ENCODE peak calls at places on chromosomes 7 and 10, in eight cellular contexts. One of them, this sample, is unnamed.

GRCh38 chr10:124287071-124287685 is 131.5 kb downstream of the OAT start:
- DNase-seq in transverse colon: peak; percentile 6
- DNase-seq in spleen: peak; percentile 42
- DNase-seq in breast epithelium: peak; percentile 27
- DNase-seq in SK-N-SH: no peak
- DNase-seq in HCT116: no peak
- DNase-seq in sigmoid colon: peak; percentile 45
- DNase-seq in prostate gland: no peak
- DNase-seq in this sample: no peak

GRCh38 chr10:132834311-132834761 is 48.4 kb upstream of the NKX6-2 start:
- DNase-seq in sigmoid colon: peak; percentile 28
- DNase-seq in SK-N-SH: no peak
- DNase-seq in prostate gland: no peak
- DNase-seq in transverse colon: no peak
- DNase-seq in breast epithelium: no peak
- DNase-seq in HCT116: no peak
- DNase-seq in spleen: peak; percentile 69
- DNase-seq in this sample: peak; percentile 66

GRCh38 chr10:97703398-97704067 is 10.0 kb upstream of the MARVELD1 start:
- DNase-seq in spleen: peak; percentile 6
- DNase-seq in transverse colon: no peak
- DNase-seq in breast epithelium: no peak
- DNase-seq in sigmoid colon: no peak
- DNase-seq in HCT116: no peak
- DNase-seq in prostate gland: no peak
- DNase-seq in SK-N-SH: no peak
- DNase-seq in this sample: no peak

GRCh38 chr10:1538121-1538520 is 199.2 kb downstream of the ADARB2 start:
- DNase-seq in breast epithelium: no peak
- DNase-seq in sigmoid colon: peak; percentile 48
- DNase-seq in transverse colon: no peak
- DNase-seq in HCT116: no peak
- DNase-seq in SK-N-SH: no peak
- DNase-seq in spleen: peak; percentile 56
- DNase-seq in prostate gland: no peak
- DNase-seq in this sample: no peak

GRCh38 chr7:12111461-12112405 is 99.4 kb upstream of the TMEM106B start:
- DNase-seq in prostate gland: peak; percentile 8
- DNase-seq in HCT116: no peak
- DNase-seq in transverse colon: peak; percentile 28
- DNase-seq in sigmoid colon: peak; percentile 90
- DNase-seq in SK-N-SH: peak; percentile 83
- DNase-seq in spleen: peak; percentile 72
- DNase-seq in breast epithelium: no peak
- DNase-seq in this sample: peak; percentile 42

GRCh38 chr10:112332509-112333228 is 41.2 kb upstream of the ACSL5 start:
- DNase-seq in prostate gland: peak; percentile 22
- DNase-seq in HCT116: peak; percentile 94
- DNase-seq in SK-N-SH: no peak
- DNase-seq in sigmoid colon: no peak
- DNase-seq in spleen: no peak
- DNase-seq in breast epithelium: no peak
- DNase-seq in transverse colon: peak; percentile 35
- DNase-seq in this sample: no peak

GRCh38 chr7:29035044-29035740 is 77.1 kb upstream of the TRIL start:
- DNase-seq in breast epithelium: no peak
- DNase-seq in SK-N-SH: no peak
- DNase-seq in prostate gland: no peak
- DNase-seq in transverse colon: no peak
- DNase-seq in HCT116: peak; percentile 65
- DNase-seq in sigmoid colon: no peak
- DNase-seq in spleen: no peak
- DNase-seq in this sample: no peak

GRCh38 chr7:65004575-65004974 is 1.9 kb downstream of the ERV3-1 start:
- DNase-seq in SK-N-SH: no peak
- DNase-seq in breast epithelium: no peak
- DNase-seq in prostate gland: no peak
- DNase-seq in sigmoid colon: no peak
- DNase-seq in spleen: no peak
- DNase-seq in HCT116: no peak
- DNase-seq in transverse colon: no peak
- DNase-seq in this sample: no peak

GRCh38 chr7:18257711-18258110 is 230.1 kb upstream of the PRPS1L1 start:
- DNase-seq in SK-N-SH: no peak
- DNase-seq in HCT116: no peak
- DNase-seq in transverse colon: no peak
- DNase-seq in spleen: no peak
- DNase-seq in breast epithelium: no peak
- DNase-seq in sigmoid colon: no peak
- DNase-seq in prostate gland: no peak
- DNase-seq in this sample: no peak

GRCh38 chr7:98210513-98211220 is 572 bp upstream of the BHLHA15 start:
- DNase-seq in transverse colon: peak; percentile 24
- DNase-seq in spleen: peak; percentile 75
- DNase-seq in breast epithelium: no peak
- DNase-seq in SK-N-SH: peak; percentile 87
- DNase-seq in prostate gland: no peak
- DNase-seq in sigmoid colon: peak; percentile 49
- DNase-seq in HCT116: no peak
- DNase-seq in this sample: peak; percentile 46
- TF ChIP-seq POLR2AphosphoS5 in transverse colon: no peak
- TF ChIP-seq POLR2AphosphoS5 in spleen: no peak
- TF ChIP-seq POLR2AphosphoS5 in breast epithelium: no peak
- TF ChIP-seq POLR2AphosphoS5 in SK-N-SH: no peak
- TF ChIP-seq POLR2AphosphoS5 in prostate gland: no peak
- TF ChIP-seq POLR2AphosphoS5 in sigmoid colon: no peak
- TF ChIP-seq POLR2AphosphoS5 in HCT116: no peak
- TF ChIP-seq POLR2AphosphoS5 in this sample: no peak

GRCh38 chr7:72415586-72415985 is 3.4 kb upstream of the CALN1 start:
- DNase-seq in prostate gland: no peak
- DNase-seq in breast epithelium: no peak
- DNase-seq in HCT116: no peak
- DNase-seq in transverse colon: no peak
- DNase-seq in spleen: peak; percentile 31
- DNase-seq in SK-N-SH: no peak
- DNase-seq in sigmoid colon: no peak
- DNase-seq in this sample: no peak

GRCh38 chr7:72411419-72411818 is 719 bp downstream of the CALN1 start:
- DNase-seq in prostate gland: no peak
- DNase-seq in SK-N-SH: no peak
- DNase-seq in breast epithelium: no peak
- DNase-seq in transverse colon: no peak
- DNase-seq in spleen: no peak
- DNase-seq in sigmoid colon: no peak
- DNase-seq in HCT116: no peak
- DNase-seq in this sample: no peak

GRCh38 chr7:72413290-72413689 is 1.2 kb upstream of the CALN1 start:
- DNase-seq in SK-N-SH: no peak
- DNase-seq in breast epithelium: no peak
- DNase-seq in prostate gland: no peak
- DNase-seq in transverse colon: no peak
- DNase-seq in HCT116: no peak
- DNase-seq in spleen: no peak
- DNase-seq in sigmoid colon: no peak
- DNase-seq in this sample: no peak

GRCh38 chr7:72416846-72417245 is 4.7 kb upstream of the CALN1 start:
- DNase-seq in transverse colon: no peak
- DNase-seq in breast epithelium: no peak
- DNase-seq in HCT116: no peak
- DNase-seq in spleen: peak; percentile 41
- DNase-seq in prostate gland: no peak
- DNase-seq in sigmoid colon: no peak
- DNase-seq in SK-N-SH: no peak
- DNase-seq in this sample: no peak
- H3K9me3 ChIP-seq in transverse colon: no peaks in the 10 kb centered on the region
- H3K9me3 ChIP-seq in breast epithelium: peaks cover 42% of the 10 kb centered on the region
- H3K9me3 ChIP-seq in HCT116: no peaks in the 10 kb centered on the region
- H3K9me3 ChIP-seq in spleen: no peaks in the 10 kb centered on the region
- H3K9me3 ChIP-seq in prostate gland: no peaks in the 10 kb centered on the region
- H3K9me3 ChIP-seq in sigmoid colon: no peaks in the 10 kb centered on the region
- H3K9me3 ChIP-seq in SK-N-SH: no peaks in the 10 kb centered on the region
- H3K9me3 ChIP-seq in this sample: no peaks in the 10 kb centered on the region

DNA sequence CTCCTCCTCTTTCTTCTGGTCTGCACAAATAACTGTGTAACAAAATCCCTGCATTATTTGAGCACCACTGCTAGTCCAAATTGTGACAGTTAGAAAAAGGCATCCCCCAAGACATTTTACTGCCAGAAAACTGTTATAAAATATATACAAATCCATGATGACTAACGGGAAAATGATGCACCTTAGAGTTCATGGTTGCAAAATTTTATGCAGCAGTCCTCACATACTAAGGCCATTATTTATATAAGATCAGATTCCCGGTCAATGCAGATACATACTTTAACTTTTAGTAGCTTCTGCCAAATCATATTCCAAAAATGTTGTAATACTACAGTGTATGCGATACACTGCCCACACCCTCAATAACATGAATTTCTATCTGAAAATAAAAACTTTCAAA is 239.9 kb upstream of the ZNF32 start:
- DNase-seq in transverse colon: no peak
- DNase-seq in SK-N-SH: no peak
- DNase-seq in spleen: no peak
- DNase-seq in sigmoid colon: no peak
- DNase-seq in breast epithelium: no peak
- DNase-seq in HCT116: no peak
- DNase-seq in prostate gland: no peak
- DNase-seq in this sample: no peak
- H3K27ac ChIP-seq in transverse colon: no peak overlapping the region
- H3K27ac ChIP-seq in SK-N-SH: peak overlapping the region; percentile 63
- H3K27ac ChIP-seq in spleen: no peak overlapping the region
- H3K27ac ChIP-seq in sigmoid colon: no peak overlapping the region
- H3K27ac ChIP-seq in breast epithelium: no peak overlapping the region
- H3K27ac ChIP-seq in HCT116: no peak overlapping the region
- H3K27ac ChIP-seq in prostate gland: no peak overlapping the region
- H3K27ac ChIP-seq in this sample: no peak overlapping the region

GRCh38 chr7:100586266-100587025 is at the start of gene FBXO24:
- DNase-seq in breast epithelium: peak; percentile 100
- DNase-seq in prostate gland: peak; percentile 100
- DNase-seq in sigmoid colon: peak; percentile 100
- DNase-seq in HCT116: peak; percentile 99
- DNase-seq in transverse colon: peak; percentile 100
- DNase-seq in spleen: peak; percentile 99
- DNase-seq in SK-N-SH: peak; percentile 100
- DNase-seq in this sample: peak; percentile 99
- TF ChIP-seq POLR2AphosphoS5 in breast epithelium: no peak
- TF ChIP-seq POLR2AphosphoS5 in prostate gland: peak; percentile 94
- TF ChIP-seq POLR2AphosphoS5 in sigmoid colon: peak; percentile 47
- TF ChIP-seq POLR2AphosphoS5 in HCT116: peak; percentile 69
- TF ChIP-seq POLR2AphosphoS5 in transverse colon: peak; percentile 28
- TF ChIP-seq POLR2AphosphoS5 in spleen: no peak
- TF ChIP-seq POLR2AphosphoS5 in SK-N-SH: peak; percentile 73
- TF ChIP-seq POLR2AphosphoS5 in this sample: no peak

This sample was measured in upper lobe of left lung.